ENCODE peak calls at places on chromosomes 11 and 22, in nine cellular contexts. S is fibroblast of pulmonary artery, N is ovary, T is NB4, E is fibroblast of mammary gland, P is foreskin fibroblast, R is keratinocyte, O is hepatocyte, A is uterus. V is an unnamed sample.

GRCh38 chr11:79536155-79536917 is 95.5 kb upstream of the TENM4 start:
- DNase-seq in P (no peak), R (no peak), O (no peak), N (no peak), A (no peak), T (no peak), E (no peak), S (no peak), V (no peak)

GRCh38 chr11:118742304-118742703 is 48.7 kb downstream of the DDX6 start:
- DNase-seq in E (no peak), O (no peak), A (no peak), P (no peak), T (no peak), N (no peak), S (peak), R (no peak), V (peak)

GRCh38 chr11:9053631-9054030 is 37.8 kb downstream of the SCUBE2 start:
- DNase-seq in O (no peak), T (no peak), S (peak), P (peak), R (no peak), A (no peak), E (peak), N (no peak), V (no peak)

GRCh38 chr22:20577549-20577975 is 70.2 kb downstream of the MED15 start:
- DNase-seq in N (no peak), R (no peak), S (no peak), O (no peak), P (no peak), T (no peak), A (no peak), E (peak), V (no peak)

GRCh38 chr22:46749682-46750529 is 11.9 kb upstream of the CERK start:
- DNase-seq in R (no peak), E (no peak), A (no peak), T (no peak), O (no peak), N (no peak), P (no peak), S (no peak), V (no peak)

GRCh38 chr11:104390696-104391095 is 226.7 kb upstream of the PDGFD start:
- DNase-seq in A (no peak), N (no peak), E (no peak), T (no peak), P (peak), O (no peak), R (no peak), S (peak), V (no peak)

GRCh38 chr22:36901411-36902142 is 11.9 kb upstream of the CSF2RB start:
- DNase-seq in S (no peak), E (no peak), A (no peak), P (no peak), O (no peak), T (no peak), N (no peak), R (no peak), V (no peak)

GRCh38 chr11:35514481-35514880 is 10.9 kb downstream of the PAMR1 start:
- DNase-seq in E (no peak), N (no peak), R (no peak), O (no peak), A (no peak), P (no peak), T (no peak), S (no peak), V (no peak)

GRCh38 chr22:45469573-45470383 is 32.9 kb upstream of the FBLN1 start:
- DNase-seq in P (peak), A (no peak), R (peak), O (no peak), E (peak), N (peak), T (no peak), S (no peak), V (no peak)

GRCh38 chr11:10657308-10658271 is 36.0 kb downstream of the IRAG1 start:
- DNase-seq in S (peak), A (no peak), E (peak), P (peak), T (no peak), O (peak), N (no peak), R (no peak), V (no peak)

GRCh38 chr22:46610345-46610744 is 9.8 kb upstream of the GRAMD4 start:
- DNase-seq in T (no peak), N (no peak), S (no peak), A (no peak), O (no peak), E (no peak), R (no peak), P (no peak), V (no peak)

GRCh38 chr11:15177491-15177890 is 62.8 kb downstream of the INSC start:
- DNase-seq in E (no peak), A (no peak), T (no peak), O (no peak), N (no peak), S (no peak), P (no peak), R (no peak), V (no peak)

GRCh38 chr11:103525069-103525468 is 415.8 kb downstream of the DYNC2H1 start:
- DNase-seq in T (no peak), S (peak), A (no peak), P (peak), R (no peak), N (no peak), E (peak), O (no peak), V (no peak)

GRCh38 chr22:40329021-40329456 is 17.3 kb upstream of the ADSL start:
- DNase-seq in E (no peak), S (no peak), N (no peak), T (no peak), A (no peak), O (no peak), R (no peak), P (no peak), V (no peak)

DNA sequence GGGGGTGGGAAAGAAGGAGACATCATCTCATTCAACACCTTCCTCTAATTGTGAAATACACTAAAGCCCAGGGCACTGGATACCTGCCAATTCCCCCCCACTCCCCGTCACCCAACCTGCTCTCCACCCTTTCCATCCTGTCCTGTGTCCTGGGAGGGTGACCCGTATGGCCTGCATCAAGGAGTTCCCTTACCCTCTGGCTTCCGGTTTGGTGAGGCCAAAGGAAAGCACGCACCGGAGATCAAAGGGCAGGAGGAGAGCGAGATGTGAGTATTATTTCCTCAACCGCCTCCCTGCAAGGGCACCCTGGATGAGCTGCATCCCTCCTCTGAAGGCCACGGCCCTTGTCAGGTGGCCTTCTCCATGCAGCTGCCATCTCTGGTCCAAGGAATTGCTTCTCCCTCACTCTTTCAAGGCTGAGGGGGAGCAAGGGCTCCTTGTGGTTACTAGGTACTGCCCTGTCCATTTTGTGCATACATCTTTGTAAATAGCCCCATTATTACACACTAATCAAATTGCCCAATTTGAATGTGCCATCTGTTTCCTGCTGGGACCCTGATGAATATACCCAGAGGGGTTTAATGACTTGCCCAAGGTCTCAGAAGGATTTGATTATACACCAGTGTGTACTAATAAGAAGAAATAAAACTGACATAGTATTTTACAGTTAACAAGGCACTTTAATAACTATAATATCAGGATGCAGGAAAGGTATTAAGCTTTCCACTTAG is 64.8 kb upstream of the PTPRJ start:
- DNase-seq in P (no peak), O (no peak), T (no peak), A (no peak), E (no peak), N (peak), R (no peak), S (no peak), V (no peak)
- TF ChIP-seq CTCF in P (no peak), O (no peak), T (no peak), A (no peak), E (no peak), N (no peak), R (no peak), S (no peak), V (no peak)

DNA sequence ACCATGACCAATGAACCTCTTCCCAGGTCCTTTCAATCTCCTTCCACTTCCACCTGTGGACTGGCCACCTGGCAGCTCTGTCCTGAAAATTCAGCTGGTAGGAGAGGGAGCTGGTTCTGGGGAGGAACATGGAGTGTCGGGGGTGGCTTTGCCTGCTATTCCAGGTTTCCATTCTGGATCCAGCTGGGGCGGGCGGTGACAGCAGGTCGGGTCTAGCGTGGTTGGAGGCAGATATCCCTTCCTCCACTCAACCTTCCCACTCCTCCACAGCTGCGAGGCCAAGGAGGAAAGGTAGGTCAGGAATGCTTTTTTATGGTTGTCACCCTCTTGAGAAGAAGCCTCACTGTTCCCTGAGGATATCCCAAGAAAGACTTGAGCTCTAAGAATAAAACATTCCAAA is 3.3 kb downstream of the NRGN start:
- DNase-seq in S (no peak), A (no peak), T (no peak), R (no peak), O (no peak), P (no peak), N (no peak), E (no peak), V (no peak)
- H3K4me3 ChIP-seq in S (no peak), A (no peak), T (no peak), R (no peak), O (no peak), P (no peak), N (no peak), E (no peak), V (no peak)

DNA sequence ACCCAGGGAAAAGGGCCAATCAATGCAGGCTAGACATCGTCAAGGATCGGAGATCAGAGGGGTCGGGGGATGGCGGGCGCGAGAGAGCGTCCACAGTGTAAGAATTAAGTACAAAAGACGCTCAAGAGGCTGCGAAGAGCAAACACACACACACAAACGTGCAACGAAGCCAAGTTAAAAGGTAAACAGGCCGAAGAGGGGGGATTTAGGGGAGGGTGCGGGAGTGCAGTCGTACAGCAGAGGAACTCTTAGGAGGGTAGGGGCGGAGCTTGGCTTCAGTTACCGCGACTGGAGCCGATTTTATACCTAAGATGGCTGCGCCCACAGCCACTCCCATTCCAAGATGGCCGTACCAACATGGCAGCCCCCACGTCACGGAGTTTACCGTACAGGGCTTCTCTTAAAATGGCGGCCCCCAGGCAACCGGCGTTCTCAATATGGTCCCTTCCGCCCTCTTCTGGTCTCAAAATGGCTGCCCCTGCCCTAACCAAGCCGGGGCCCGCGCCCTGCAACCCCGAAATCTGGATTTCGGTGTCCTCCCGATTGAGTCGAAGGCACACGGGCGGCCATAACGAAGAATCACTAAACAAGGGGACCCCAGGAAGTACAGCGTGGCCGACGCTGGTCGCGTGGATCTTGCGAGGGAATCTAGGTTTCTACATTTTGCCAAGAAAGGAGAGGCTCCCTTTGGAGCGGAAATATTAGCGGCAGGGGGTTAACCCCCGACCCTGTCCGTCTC is 2.0 kb downstream of the GNG3 start:
- DNase-seq in P (peak), A (peak), E (peak), N (peak), T (peak), O (peak), R (peak), S (peak), V (peak)
- TF ChIP-seq CTCF in P (no peak), A (peak), E (no peak), N (peak), T (no peak), O (no peak), R (no peak), S (no peak), V (peak)

GRCh38 chr11:63491614-63492372 is 826 bp upstream of the PLAAT5 start:
- DNase-seq in T (peak), N (no peak), P (no peak), A (no peak), E (no peak), O (peak), S (peak), R (no peak), V (no peak)
- H3K4me3 ChIP-seq in T (peak), N (peak), P (peak), A (peak), E (no peak), O (peak), S (peak), R (no peak), V (no peak)

DNA sequence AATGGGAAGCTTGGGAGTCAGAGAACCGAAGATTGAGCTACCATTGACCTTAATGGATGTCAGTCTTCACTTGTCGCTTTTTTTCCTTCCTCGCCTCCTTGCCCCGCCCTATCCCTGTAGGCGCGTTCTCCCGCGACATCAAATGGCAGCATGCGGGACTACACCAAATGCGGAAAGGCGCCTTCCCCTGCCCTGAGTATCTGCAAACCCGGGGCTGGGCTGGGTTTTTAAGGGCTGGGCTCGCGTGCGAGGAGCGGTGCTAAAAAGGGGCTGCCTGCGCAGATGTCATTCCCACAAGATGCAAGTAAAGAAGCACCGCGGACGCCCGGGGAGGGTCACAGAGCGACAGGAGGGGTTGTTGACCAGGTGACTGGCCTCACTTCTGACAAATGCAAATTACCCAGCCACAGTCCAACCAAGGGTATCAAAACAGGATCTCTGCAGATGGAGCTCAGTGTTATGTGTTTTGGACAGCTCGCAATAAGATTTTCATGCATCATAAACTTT is 4.7 kb upstream of the FAM111B start:
- DNase-seq in N (no peak), S (peak), E (peak), R (no peak), A (peak), P (peak), O (peak), T (no peak), V (peak)
- TF ChIP-seq CTCF in N (no peak), S (peak), E (peak), R (peak), A (no peak), P (peak), O (peak), T (no peak), V (peak)

GRCh38 chr11:36569095-36569494 is 1.3 kb downstream of the RAG1 start:
- DNase-seq in T (no peak), E (no peak), S (no peak), N (no peak), P (no peak), O (no peak), A (no peak), R (no peak), V (no peak)

GRCh38 chr11:36565033-36565610 is 2.7 kb upstream of the RAG1 start:
- DNase-seq in O (no peak), T (no peak), A (no peak), S (no peak), E (no peak), N (no peak), P (no peak), R (no peak), V (no peak)

GRCh38 chr11:36567684-36568083 is at the start of gene RAG1:
- DNase-seq in P (no peak), A (no peak), T (no peak), R (no peak), S (no peak), E (no peak), O (no peak), N (no peak), V (no peak)

GRCh38 chr11:36566407-36567053 is 1.3 kb upstream of the RAG1 start:
- DNase-seq in P (no peak), N (no peak), T (peak), R (no peak), A (no peak), S (no peak), O (no peak), E (no peak), V (no peak)

GRCh38 chr11:36564376-36565032 is 3.3 kb upstream of the RAG1 start:
- DNase-seq in N (peak), A (peak), P (peak), O (peak), E (peak), R (no peak), S (peak), T (peak), V (peak)
- H3K4me3 ChIP-seq in N (peak), A (peak), P (peak), O (peak), E (no peak), R (no peak), S (peak), T (no peak), V (peak)

GRCh38 chr11:4826425-4826824 is 5.3 kb downstream of the OR51F2 start:
- DNase-seq in O (peak), R (no peak), N (no peak), S (peak), A (no peak), P (peak), T (peak), E (peak), V (peak)
- TF ChIP-seq CTCF in O (peak), R (no peak), N (no peak), S (no peak), A (peak), P (no peak), T (no peak), E (no peak), V (peak)

V was measured in LNCaP clone FGC.